ENCODE peak calls at places on chromosomes 6 and 20, in six cellular contexts. G is D341Med, R is astrocyte of the cerebellum, B is MCF 10A, T is AG10803, O is fibroblast of mammary gland. L is an unnamed sample.

GRCh38 chr6:149260214-149260874 is 57.2 kb upstream of the TAB2 start:
- DNase-seq in O (no peak), T (no peak), G (no peak), B (no peak), R (no peak), L (no peak)

GRCh38 chr6:73951186-73951585 is 255.2 kb downstream of the CD109 start:
- DNase-seq in B (peak), R (no peak), O (peak), T (peak), G (no peak), L (peak)

GRCh38 chr6:131065112-131065823 is 2.2 kb upstream of the EPB41L2 start:
- DNase-seq in G (no peak), B (peak), T (no peak), R (no peak), O (no peak), L (no peak)

GRCh38 chr6:71333700-71334099 is 45.1 kb downstream of the OGFRL1 start:
- DNase-seq in O (peak), B (peak), G (no peak), T (peak), R (peak), L (peak)

GRCh38 chr6:37314803-37315515 is 38.8 kb upstream of the RNF8 start:
- DNase-seq in B (peak), T (peak), O (peak), G (peak), R (no peak), L (no peak)

GRCh38 chr6:81144346-81144745 is 608.1 kb downstream of the TENT5A start:
- DNase-seq in G (no peak), O (no peak), T (peak), R (no peak), B (no peak), L (no peak)

GRCh38 chr6:5423251-5423650 is 161.9 kb downstream of the FARS2 start:
- DNase-seq in T (no peak), R (no peak), G (no peak), B (no peak), O (no peak), L (no peak)

GRCh38 chr20:5080384-5080877 is 39.3 kb downstream of the PCNA start:
- DNase-seq in R (no peak), O (peak), B (peak), G (no peak), T (peak), L (peak)

GRCh38 chr6:137705166-137706064 is 161.6 kb upstream of the TNFAIP3 start:
- DNase-seq in R (peak), T (peak), B (peak), G (peak), O (peak), L (peak)

GRCh38 chr6:5103250-5103649 is 18.1 kb downstream of the PPP1R3G start:
- DNase-seq in R (no peak), O (peak), G (no peak), T (no peak), B (no peak), L (no peak)

GRCh38 chr6:83199865-83200230 is 6.7 kb downstream of the RWDD2A start:
- DNase-seq in B (peak), G (no peak), T (peak), O (peak), R (peak), L (peak)

GRCh38 chr6:112253842-112254816 is at the start of gene LAMA4:
- DNase-seq in T (peak), G (peak), B (peak), R (no peak), O (peak), L (peak)

GRCh38 chr6:101114703-101115102 is 233.6 kb upstream of the ASCC3 start:
- DNase-seq in O (peak), G (peak), R (peak), B (peak), T (peak), L (peak)

GRCh38 chr20:49132995-49133451 is 55.1 kb downstream of the STAU1 start:
- DNase-seq in R (peak), T (peak), B (peak), G (peak), O (peak), L (peak)

GRCh38 chr6:98986216-98986615 is 38.5 kb upstream of the FBXL4 start:
- DNase-seq in O (no peak), G (no peak), T (no peak), B (no peak), R (no peak), L (no peak)

GRCh38 chr6:36376742-36377141 is 10.7 kb downstream of the ETV7 start:
- DNase-seq in G (no peak), B (no peak), T (no peak), O (no peak), R (no peak), L (no peak)

GRCh38 chr6:72589096-72589495 is 32.8 kb upstream of the KCNQ5 start:
- DNase-seq in B (peak), T (peak), G (no peak), O (peak), R (peak), L (no peak)

GRCh38 chr6:40885139-40885774 is 153.8 kb downstream of the UNC5CL start:
- DNase-seq in R (no peak), O (no peak), B (no peak), T (no peak), G (no peak), L (no peak)

GRCh38 chr6:96520039-96520850 is 1.4 kb upstream of the UFL1 start:
- DNase-seq in T (no peak), O (peak), R (peak), B (peak), G (no peak), L (no peak)

GRCh38 chr20:55961351-55962320 is 43.7 kb downstream of the CBLN4 start:
- DNase-seq in R (no peak), G (no peak), B (no peak), O (no peak), T (no peak), L (no peak)

GRCh38 chr20:53938739-53939138 is 131.7 kb downstream of the BCAS1 start:
- DNase-seq in G (no peak), O (no peak), T (no peak), B (no peak), R (no peak), L (no peak)

GRCh38 chr6:89784838-89785237 is 34.8 kb downstream of the MDN1 start:
- DNase-seq in G (no peak), O (no peak), B (no peak), R (no peak), T (no peak), L (no peak)

GRCh38 chr6:35181933-35182612 is 31.7 kb upstream of the SCUBE3 start:
- DNase-seq in R (peak), B (peak), G (peak), T (peak), O (peak), L (peak)